ENCODE peak calls at places on chromosome 10, in eight cellular contexts. U, I, Q, Y, G, T, V and B are unnamed samples.

GRCh38 chr10:34885901-34886300 is 70.8 kb upstream of the PARD3 start:
- DNase-seq in T (no peak), G (no peak), Y (no peak), V (no peak), Q (peak), U (no peak), I (no peak), B (no peak)

GRCh38 chr10:132539431-132539839 is 1.8 kb downstream of the INPP5A start:
- DNase-seq in G (no peak), V (no peak), I (no peak), Q (no peak), Y (no peak), T (no peak), U (no peak), B (no peak)

GRCh38 chr10:3192856-3193635 is 20.5 kb upstream of the PITRM1 start:
- DNase-seq in V (peak), U (no peak), Y (no peak), G (peak), I (peak), Q (peak), T (peak), B (peak)

GRCh38 chr10:124611738-124612137 is 132.4 kb downstream of the FAM53B start:
- DNase-seq in Y (no peak), G (no peak), V (no peak), U (no peak), Q (no peak), T (peak), I (no peak), B (no peak)

GRCh38 chr10:96096958-96097357 is 33.1 kb upstream of the ZNF518A start:
- DNase-seq in V (no peak), U (no peak), Y (no peak), G (no peak), T (no peak), I (no peak), Q (no peak), B (no peak)

GRCh38 chr10:116014859-116015258 is 258.1 kb downstream of the GFRA1 start:
- DNase-seq in Y (no peak), V (peak), U (no peak), I (no peak), T (no peak), G (no peak), Q (no peak), B (no peak)

GRCh38 chr10:121418126-121418777 is 180.0 kb downstream of the FGFR2 start:
- DNase-seq in I (no peak), Y (no peak), V (no peak), G (no peak), U (peak), Q (peak), T (peak), B (no peak)

GRCh38 chr10:1515780-1516491 is 221.4 kb downstream of the ADARB2 start:
- DNase-seq in Y (no peak), T (no peak), G (no peak), Q (no peak), V (no peak), U (no peak), I (no peak), B (no peak)

GRCh38 chr10:84204122-84204521 is 9.8 kb downstream of the CDHR1 start:
- DNase-seq in V (no peak), G (no peak), Y (no peak), I (peak), U (no peak), T (peak), Q (no peak), B (no peak)

GRCh38 chr10:16765532-16766365 is 51.5 kb downstream of the RSU1 start:
- DNase-seq in T (no peak), V (no peak), I (no peak), Q (no peak), U (no peak), G (no peak), Y (no peak), B (no peak)

GRCh38 chr10:86339226-86339865 is 27.2 kb downstream of the GRID1 start:
- DNase-seq in U (no peak), Y (no peak), Q (no peak), T (no peak), G (no peak), V (no peak), I (no peak), B (no peak)

GRCh38 chr10:4806534-4806933 is 19.5 kb upstream of the AKR1E2 start:
- DNase-seq in Y (no peak), Q (no peak), I (no peak), T (no peak), U (no peak), G (no peak), V (no peak), B (no peak)

GRCh38 chr10:131099028-131099427 is 212.5 kb downstream of the TCERG1L start:
- DNase-seq in Y (no peak), T (no peak), Q (peak), G (no peak), I (no peak), U (no peak), V (no peak), B (no peak)

GRCh38 chr10:51311232-51311631 is 236.9 kb downstream of the PRKG1 start:
- DNase-seq in I (no peak), Q (peak), V (no peak), T (no peak), U (no peak), Y (no peak), G (peak), B (no peak)

GRCh38 chr10:122649903-122650302 is 49.7 kb downstream of the C10orf120 start:
- DNase-seq in U (no peak), T (no peak), Y (no peak), G (no peak), V (no peak), Q (no peak), I (no peak), B (no peak)

GRCh38 chr10:59181668-59182067 is 5.2 kb downstream of the PHYHIPL start:
- DNase-seq in V (peak), T (peak), I (peak), Y (no peak), U (peak), G (peak), Q (peak), B (peak)

GRCh38 chr10:50497758-50498157 is 126.0 kb downstream of the SGMS1 start:
- DNase-seq in U (no peak), T (no peak), Y (no peak), V (peak), Q (peak), I (no peak), G (peak), B (peak)

GRCh38 chr10:30736685-30737232 is 107.2 kb upstream of the LYZL2 start:
- DNase-seq in G (peak), Y (no peak), T (peak), I (no peak), U (peak), V (peak), Q (peak), B (peak)

GRCh38 chr10:3321123-3321522 is 148.5 kb upstream of the PITRM1 start:
- DNase-seq in I (no peak), T (no peak), Q (no peak), Y (no peak), G (no peak), V (no peak), U (no peak), B (no peak)

GRCh38 chr10:3932597-3933380 is 147.8 kb upstream of the KLF6 start:
- DNase-seq in Y (no peak), I (no peak), G (no peak), T (no peak), Q (no peak), U (no peak), V (no peak), B (no peak)

GRCh38 chr10:102243304-102243703 is 2.0 kb upstream of the PITX3 start:
- DNase-seq in U (no peak), Y (no peak), T (no peak), G (peak), Q (peak), V (peak), I (no peak), B (no peak)

GRCh38 chr10:62459072-62459471 is 84.9 kb downstream of the ZNF365 start:
- DNase-seq in Y (no peak), Q (peak), I (no peak), U (no peak), G (peak), T (no peak), V (peak), B (peak)

GRCh38 chr10:117718970-117719369 is 176.4 kb downstream of the EMX2 start:
- DNase-seq in Y (no peak), Q (no peak), G (no peak), V (no peak), T (no peak), I (no peak), U (no peak), B (no peak)

GRCh38 chr10:132382231-132382922 is 14.6 kb upstream of the PWWP2B start:
- DNase-seq in G (no peak), U (no peak), Y (no peak), V (no peak), Q (no peak), T (peak), I (no peak), B (peak)

GRCh38 chr10:78896169-78896931 is 172.4 kb upstream of the ZMIZ1 start:
- DNase-seq in I (no peak), T (no peak), Q (no peak), V (no peak), Y (no peak), U (no peak), G (no peak), B (no peak)

GRCh38 chr10:132422169-132422691 is 25.2 kb downstream of the PWWP2B start:
- DNase-seq in V (no peak), G (no peak), Y (peak), U (no peak), I (peak), Q (no peak), T (peak), B (no peak)

GRCh38 chr10:102118867-102119266 is 1.3 kb downstream of the LDB1 start:
- DNase-seq in T (peak), G (peak), V (peak), Y (peak), I (peak), U (no peak), Q (no peak), B (no peak)

GRCh38 chr10:88920198-88920597 is 32.4 kb downstream of the ACTA2 start:
- DNase-seq in Y (no peak), V (peak), T (no peak), G (peak), U (no peak), Q (no peak), I (no peak), B (no peak)

GRCh38 chr10:104197364-104197763 is 34.8 kb downstream of the CFAP43 start:
- DNase-seq in V (no peak), G (no peak), U (no peak), Q (peak), Y (no peak), I (no peak), T (no peak), B (no peak)

GRCh38 chr10:104333728-104334373 is 4.4 kb downstream of the ITPRIP start:
- DNase-seq in V (no peak), G (no peak), U (no peak), Y (no peak), I (no peak), T (no peak), Q (no peak), B (no peak)

GRCh38 chr10:3068968-3069737 is 1.8 kb downstream of the PFKP start:
- DNase-seq in Q (no peak), G (peak), V (peak), T (peak), Y (peak), I (peak), U (no peak), B (no peak)

GRCh38 chr10:59622320-59622901 is 87.2 kb downstream of the SLC16A9 start:
- DNase-seq in U (peak), T (peak), G (peak), V (peak), Y (peak), Q (peak), I (peak), B (peak)

GRCh38 chr10:70566515-70567290 is 35.8 kb downstream of the PRF1 start:
- DNase-seq in Y (no peak), V (no peak), U (no peak), Q (no peak), G (no peak), T (no peak), I (no peak), B (no peak)

GRCh38 chr10:28991326-28991725 is 297.5 kb upstream of the LYZL1 start:
- DNase-seq in V (peak), U (no peak), I (no peak), G (peak), Q (peak), Y (no peak), T (no peak), B (peak)

GRCh38 chr10:71678057-71678805 is 41.3 kb downstream of the C10orf105 start:
- DNase-seq in T (peak), V (no peak), Q (no peak), I (no peak), U (no peak), G (no peak), Y (no peak), B (no peak)

GRCh38 chr10:71679425-71679824 is 40.2 kb downstream of the C10orf105 start:
- DNase-seq in Y (peak), V (no peak), Q (no peak), I (no peak), T (no peak), G (no peak), U (no peak), B (no peak)

GRCh38 chr10:71677261-71677660 is 42.3 kb downstream of the C10orf105 start:
- DNase-seq in U (no peak), T (no peak), G (no peak), V (no peak), I (no peak), Y (no peak), Q (no peak), B (no peak)

GRCh38 chr10:71671983-71672535 is 47.5 kb downstream of the C10orf105 start:
- DNase-seq in I (no peak), Q (no peak), V (no peak), Y (no peak), U (no peak), T (no peak), G (no peak), B (no peak)

DNA sequence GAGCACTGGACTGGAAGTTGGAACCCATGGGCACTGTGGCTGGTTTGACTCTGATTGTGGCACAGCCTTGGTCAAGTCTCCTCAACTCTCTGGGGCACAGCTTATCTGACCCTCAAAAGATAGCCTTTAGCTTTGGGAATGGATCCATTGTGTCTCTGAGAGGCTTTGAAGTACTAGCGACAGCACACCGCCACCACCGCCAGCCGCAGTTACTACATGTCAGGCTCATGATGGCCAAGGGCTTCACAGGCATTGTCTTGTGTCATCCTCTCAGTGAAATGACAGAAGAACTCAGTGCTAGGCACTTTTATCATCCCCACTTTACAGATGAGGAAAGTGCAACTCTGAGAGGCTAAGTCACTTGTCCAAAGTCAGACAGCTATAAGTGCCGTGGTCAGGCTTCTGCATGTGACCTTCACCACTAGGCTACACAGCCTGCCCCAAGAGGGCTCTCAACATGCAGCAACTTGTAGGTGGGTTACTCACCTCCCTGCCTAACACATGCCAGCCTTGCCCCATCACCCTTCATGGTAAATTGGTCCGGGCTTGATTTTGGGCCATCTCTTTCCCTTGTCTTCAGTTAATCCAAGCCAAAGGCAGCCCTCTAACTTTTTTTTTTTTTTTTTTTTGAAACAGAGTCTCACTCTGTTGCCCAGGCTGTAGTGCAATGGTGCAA is 44.1 kb downstream of the C10orf105 start:
- DNase-seq in Q (no peak), T (no peak), U (no peak), Y (no peak), V (no peak), G (no peak), I (no peak), B (no peak)
- H3K4me3 ChIP-seq in Q (no peak), T (no peak), U (no peak), Y (no peak), V (no peak), G (no peak), I (no peak), B (no peak)

GRCh38 chr10:7550038-7550437 is 116.7 kb downstream of the ITIH5 start:
- DNase-seq in Q (no peak), Y (no peak), U (no peak), T (no peak), G (no peak), I (no peak), V (no peak), B (no peak)

GRCh38 chr10:7547825-7548224 is 118.9 kb downstream of the ITIH5 start:
- DNase-seq in T (no peak), I (no peak), G (no peak), V (peak), Q (no peak), U (no peak), Y (no peak), B (no peak)

GRCh38 chr10:7553531-7553930 is 113.2 kb downstream of the ITIH5 start:
- DNase-seq in Q (no peak), Y (no peak), V (no peak), G (no peak), U (no peak), T (no peak), I (no peak), B (no peak)

GRCh38 chr10:7551289-7551688 is 115.5 kb downstream of the ITIH5 start:
- DNase-seq in Y (no peak), U (no peak), I (no peak), V (no peak), G (no peak), T (no peak), Q (no peak), B (no peak)

GRCh38 chr10:7551891-7552731 is 114.7 kb downstream of the ITIH5 start:
- DNase-seq in Q (no peak), Y (peak), I (no peak), G (no peak), T (no peak), U (no peak), V (no peak), B (no peak)
- TF ChIP-seq CTCF in Q (no peak), Y (no peak), I (no peak), G (no peak), T (no peak), U (no peak), V (no peak), B (no peak)

DNA sequence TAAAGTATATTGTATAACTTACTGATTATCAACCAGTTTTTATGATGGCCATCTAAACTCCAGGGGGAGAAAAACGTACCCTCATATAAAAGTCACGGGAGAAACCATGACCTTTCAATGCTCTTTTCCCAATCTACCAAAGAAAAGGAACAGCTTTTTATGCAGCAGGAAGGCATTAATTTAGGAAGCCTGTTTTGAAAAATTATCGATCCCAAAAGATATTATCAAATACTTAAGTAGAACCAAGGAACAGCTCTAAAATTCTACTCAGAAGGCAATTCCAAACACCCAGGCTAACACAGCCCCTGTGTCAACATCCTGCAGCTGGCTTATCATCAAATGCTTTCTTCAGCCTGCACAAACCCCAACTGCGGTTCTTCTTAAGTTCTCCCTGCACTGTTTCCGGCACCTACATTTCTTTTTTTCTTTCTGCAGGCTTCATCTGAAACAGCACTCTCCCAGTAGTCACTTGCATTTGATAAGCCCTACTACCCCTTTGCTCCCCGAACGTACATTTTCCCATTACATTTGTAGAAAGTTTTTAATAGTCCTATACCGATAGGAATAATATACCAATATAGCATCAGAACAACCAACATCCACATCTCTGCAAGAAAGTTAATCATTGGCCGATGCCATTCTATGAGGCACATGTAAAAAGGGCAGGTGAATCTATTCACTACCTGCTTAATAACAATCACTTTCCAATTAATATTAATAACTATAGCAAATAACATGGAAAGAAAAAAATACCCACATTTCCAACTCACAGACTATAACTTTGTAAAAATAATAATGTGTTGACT is 47.9 kb downstream of the PIP4K2A start:
- DNase-seq in Q (no peak), U (no peak), Y (no peak), V (peak), T (peak), I (peak), G (peak), B (no peak)
- H3K4me3 ChIP-seq in Q (no peak), U (no peak), Y (no peak), V (no peak), T (no peak), I (no peak), G (no peak), B (no peak)

GRCh38 chr10:97335188-97335619 is 675 bp upstream of the FRAT2 start:
- DNase-seq in V (no peak), Y (peak), Q (no peak), G (no peak), U (no peak), T (no peak), I (peak), B (no peak)

GRCh38 chr10:97338041-97338440 is 3.5 kb upstream of the FRAT2 start:
- DNase-seq in I (no peak), V (no peak), T (no peak), Y (no peak), U (no peak), G (no peak), Q (no peak), B (no peak)

GRCh38 chr10:97335995-97336394 is 1.5 kb upstream of the FRAT2 start:
- DNase-seq in G (no peak), U (no peak), T (no peak), I (no peak), Q (no peak), V (no peak), Y (no peak), B (no peak)

GRCh38 chr10:97336446-97336845 is 1.9 kb upstream of the FRAT2 start:
- DNase-seq in Q (no peak), Y (no peak), G (peak), V (peak), T (no peak), U (no peak), I (no peak), B (no peak)

GRCh38 chr10:97336942-97337719 is 2.6 kb upstream of the FRAT2 start:
- DNase-seq in I (no peak), Q (peak), U (no peak), Y (no peak), V (no peak), G (no peak), T (no peak), B (no peak)
- TF ChIP-seq CTCF in I (no peak), Q (no peak), U (no peak), Y (no peak), V (no peak), G (no peak), T (no peak), B (no peak)

DNA sequence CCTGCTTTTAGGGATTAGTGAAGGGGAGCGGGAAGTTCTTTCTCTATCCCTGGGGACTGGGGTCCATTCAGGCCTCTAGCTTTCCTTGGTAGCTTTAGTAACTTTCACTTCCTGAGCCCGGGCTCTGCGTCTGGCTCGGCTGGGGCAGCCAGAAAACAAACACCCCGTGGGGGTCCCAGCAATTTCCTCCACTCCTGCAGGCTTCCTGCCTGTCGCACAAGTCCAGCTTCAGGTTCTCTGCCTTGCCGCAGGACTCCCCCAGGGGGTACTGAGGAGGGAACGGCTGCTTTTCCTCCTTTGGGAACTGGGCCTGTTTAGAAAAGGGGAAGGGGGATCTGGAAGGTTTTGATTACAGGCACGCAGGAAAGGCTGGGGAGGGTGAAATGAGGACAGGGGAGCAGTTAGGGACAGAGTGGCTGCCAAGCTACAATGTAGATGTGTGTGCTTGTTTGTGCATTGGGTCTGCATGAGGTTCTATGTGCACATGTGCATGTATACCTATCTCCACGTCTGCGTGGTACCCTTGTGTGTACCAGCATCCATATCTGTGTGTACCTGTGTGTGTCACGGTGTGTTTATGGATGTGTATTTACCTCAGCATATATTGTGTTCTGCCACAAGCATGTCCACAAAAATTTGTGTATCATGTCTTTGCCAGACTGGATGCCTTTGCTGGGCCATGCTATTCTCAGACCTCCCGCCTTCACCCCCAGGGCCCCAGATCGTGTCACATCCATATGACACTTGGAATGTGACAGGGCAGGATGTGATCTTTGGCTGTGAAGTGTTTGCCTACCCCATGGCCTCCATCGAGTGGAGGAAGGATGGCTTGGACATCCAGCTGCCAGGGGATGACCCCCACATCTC is 2.0 kb downstream of the KAZALD1 start:
- DNase-seq in I (peak), G (no peak), U (no peak), Q (no peak), T (peak), Y (no peak), V (no peak), B (no peak)
- H3K4me3 ChIP-seq in I (peak), G (no peak), U (no peak), Q (peak), T (peak), Y (peak), V (no peak), B (no peak)